ENCODE peak calls at places on chromosomes 5 and 9, in seven cellular contexts. M is A549, L is AG04450, A is sigmoid colon, W is breast epithelium, Q is thyroid gland, N is substantia nigra. G is an unnamed sample.

GRCh38 chr5:56406838-56407237 is 173.7 kb upstream of the ANKRD55 start:
- DNase-seq in M (no peak), L (no peak), A (no peak), W (no peak), Q (no peak), N (no peak), G (no peak)

GRCh38 chr5:137600721-137601360 is 101.7 kb upstream of the SPOCK1 start:
- DNase-seq in M (no peak), L (no peak), A (no peak), W (no peak), Q (no peak), N (no peak), G (no peak)

GRCh38 chr9:2407450-2407849 is 214.1 kb upstream of the VLDLR start:
- DNase-seq in M (no peak), L (no peak), A (no peak), W (no peak), Q (no peak), N (no peak), G (no peak)

GRCh38 chr9:89179920-89180667 is 1.5 kb upstream of the SHC3 start:
- DNase-seq in M (peak), L (peak), A (peak), W (peak), Q (peak), N (peak), G (peak)

GRCh38 chr5:176891331-176891958 is 7.7 kb downstream of the HK3 start:
- DNase-seq in M (no peak), L (no peak), A (peak), W (no peak), Q (no peak), N (no peak), G (no peak)

GRCh38 chr9:84123648-84124406 is 143.2 kb downstream of the RMI1 start:
- DNase-seq in M (no peak), L (no peak), A (no peak), W (no peak), Q (no peak), N (no peak), G (no peak)

GRCh38 chr9:87599901-87600610 is 102.4 kb downstream of the DAPK1 start:
- DNase-seq in M (peak), L (peak), A (peak), W (no peak), Q (no peak), N (no peak), G (no peak)

GRCh38 chr9:33130501-33130900 is 36.6 kb downstream of the B4GALT1 start:
- DNase-seq in M (peak), L (no peak), A (peak), W (no peak), Q (no peak), N (no peak), G (no peak)

GRCh38 chr9:124664143-124664542 is 107.0 kb downstream of the NR6A1 start:
- DNase-seq in M (no peak), L (no peak), A (no peak), W (no peak), Q (no peak), N (no peak), G (no peak)

GRCh38 chr9:88791105-88791805 is 200.0 kb upstream of the S1PR3 start:
- DNase-seq in M (no peak), L (peak), A (no peak), W (no peak), Q (no peak), N (no peak), G (no peak)

GRCh38 chr5:76715734-76716455 is at the start of gene F2R:
- DNase-seq in M (peak), L (no peak), A (no peak), W (no peak), Q (peak), N (no peak), G (no peak)

GRCh38 chr5:162817381-162817780 is 620.0 kb upstream of the CCNG1 start:
- DNase-seq in M (no peak), L (no peak), A (no peak), W (no peak), Q (no peak), N (no peak), G (no peak)

GRCh38 chr9:107539427-107540154 is 50.0 kb upstream of the KLF4 start:
- DNase-seq in M (no peak), L (no peak), A (peak), W (no peak), Q (no peak), N (no peak), G (no peak)

GRCh38 chr5:172502969-172503368 is 48.6 kb upstream of the SH3PXD2B start:
- DNase-seq in M (peak), L (no peak), A (peak), W (no peak), Q (no peak), N (no peak), G (no peak)

GRCh38 chr5:167642779-167643517 is 648.5 kb upstream of the WWC1 start:
- DNase-seq in M (no peak), L (peak), A (no peak), W (no peak), Q (no peak), N (no peak), G (no peak)

GRCh38 chr5:8061140-8061469 is 192.2 kb downstream of the MTRR start:
- DNase-seq in M (no peak), L (no peak), A (no peak), W (no peak), Q (no peak), N (no peak), G (no peak)

GRCh38 chr5:179370490-179371122 is 25.3 kb upstream of the ADAMTS2 start:
- DNase-seq in M (no peak), L (no peak), A (peak), W (no peak), Q (no peak), N (no peak), G (peak)

GRCh38 chr9:128656416-128657343 is at the start of gene DYNC2I2:
- DNase-seq in M (peak), L (peak), A (peak), W (peak), Q (peak), N (peak), G (peak)

GRCh38 chr5:16935271-16936149 is 578 bp downstream of the MYO10 start:
- DNase-seq in M (peak), L (no peak), A (peak), W (peak), Q (peak), N (no peak), G (no peak)

GRCh38 chr9:98191615-98192502 is 578 bp downstream of the CORO2A start:
- DNase-seq in M (no peak), L (no peak), A (no peak), W (peak), Q (peak), N (no peak), G (no peak)

GRCh38 chr5:84494453-84494852 is 109.8 kb upstream of the EDIL3 start:
- DNase-seq in M (no peak), L (peak), A (no peak), W (no peak), Q (no peak), N (no peak), G (no peak)

GRCh38 chr5:2155556-2155955 is 272.8 kb upstream of the IRX4 start:
- DNase-seq in M (no peak), L (no peak), A (no peak), W (no peak), Q (no peak), N (no peak), G (no peak)

GRCh38 chr5:1808466-1808865 is 7.3 kb downstream of the NDUFS6 start:
- DNase-seq in M (no peak), L (no peak), A (no peak), W (no peak), Q (no peak), N (no peak), G (no peak)

GRCh38 chr5:125326114-125326513 is 579.7 kb upstream of the ZNF608 start:
- DNase-seq in M (peak), L (peak), A (no peak), W (no peak), Q (peak), N (no peak), G (no peak)

GRCh38 chr5:160083012-160083436 is 36.2 kb downstream of the PWWP2A start:
- DNase-seq in M (no peak), L (peak), A (no peak), W (no peak), Q (no peak), N (no peak), G (no peak)

GRCh38 chr5:170747851-170748250 is 35.7 kb upstream of the GABRP start:
- DNase-seq in M (peak), L (no peak), A (no peak), W (no peak), Q (no peak), N (no peak), G (no peak)

GRCh38 chr5:61675015-61675692 is 343.1 kb downstream of the ZSWIM6 start:
- DNase-seq in M (no peak), L (no peak), A (no peak), W (no peak), Q (no peak), N (no peak), G (no peak)

GRCh38 chr9:106862115-106862945 is 636 bp upstream of the ZNF462 start:
- DNase-seq in M (peak), L (no peak), A (peak), W (peak), Q (peak), N (no peak), G (peak)

GRCh38 chr5:5665225-5666075 is 243.0 kb downstream of the ICE1 start:
- DNase-seq in M (no peak), L (no peak), A (no peak), W (no peak), Q (peak), N (no peak), G (no peak)

GRCh38 chr5:137923856-137924255 is 34.6 kb downstream of the PKD2L2 start:
- DNase-seq in M (no peak), L (no peak), A (no peak), W (no peak), Q (no peak), N (no peak), G (no peak)

GRCh38 chr9:85108229-85108628 is 438.7 kb downstream of the NTRK2 start:
- DNase-seq in M (no peak), L (no peak), A (no peak), W (no peak), Q (no peak), N (no peak), G (no peak)

GRCh38 chr5:72305194-72306142 is 14.6 kb downstream of the MRPS27 start:
- DNase-seq in M (no peak), L (no peak), A (no peak), W (no peak), Q (no peak), N (no peak), G (no peak)
- H3K27ac ChIP-seq in M (no peak), L (no peak), A (peak), W (no peak), Q (peak), N (no peak), G (peak)

GRCh38 chr9:95316274-95316673 is 1.2 kb downstream of the FANCC start:
- DNase-seq in M (no peak), L (no peak), A (no peak), W (no peak), Q (no peak), N (no peak), G (no peak)
- H3K27ac ChIP-seq in M (peak), L (no peak), A (peak), W (peak), Q (peak), N (no peak), G (no peak)

GRCh38 chr5:36346891-36347290 is 45.2 kb upstream of the RANBP3L start:
- DNase-seq in M (no peak), L (no peak), A (no peak), W (no peak), Q (no peak), N (no peak), G (no peak)

GRCh38 chr5:36344900-36345299 is 43.2 kb upstream of the RANBP3L start:
- DNase-seq in M (no peak), L (no peak), A (no peak), W (no peak), Q (no peak), N (no peak), G (no peak)
- H3K27ac ChIP-seq in M (no peak), L (no peak), A (no peak), W (no peak), Q (no peak), N (no peak), G (no peak)

GRCh38 chr5:78547731-78548189 is 100.8 kb downstream of the LHFPL2 start:
- DNase-seq in M (no peak), L (no peak), A (peak), W (peak), Q (peak), N (no peak), G (no peak)
- H3K27ac ChIP-seq in M (no peak), L (peak), A (peak), W (peak), Q (no peak), N (peak), G (peak)

GRCh38 chr9:82457281-82457680 is 468.7 kb downstream of the SPATA31D1 start:
- DNase-seq in M (no peak), L (no peak), A (no peak), W (no peak), Q (no peak), N (no peak), G (no peak)

GRCh38 chr9:82456621-82457020 is 468.0 kb downstream of the SPATA31D1 start:
- DNase-seq in M (no peak), L (peak), A (no peak), W (no peak), Q (no peak), N (no peak), G (no peak)

GRCh38 chr9:82454509-82455190 is 466.1 kb downstream of the SPATA31D1 start:
- DNase-seq in M (no peak), L (no peak), A (no peak), W (no peak), Q (no peak), N (no peak), G (no peak)

DNA sequence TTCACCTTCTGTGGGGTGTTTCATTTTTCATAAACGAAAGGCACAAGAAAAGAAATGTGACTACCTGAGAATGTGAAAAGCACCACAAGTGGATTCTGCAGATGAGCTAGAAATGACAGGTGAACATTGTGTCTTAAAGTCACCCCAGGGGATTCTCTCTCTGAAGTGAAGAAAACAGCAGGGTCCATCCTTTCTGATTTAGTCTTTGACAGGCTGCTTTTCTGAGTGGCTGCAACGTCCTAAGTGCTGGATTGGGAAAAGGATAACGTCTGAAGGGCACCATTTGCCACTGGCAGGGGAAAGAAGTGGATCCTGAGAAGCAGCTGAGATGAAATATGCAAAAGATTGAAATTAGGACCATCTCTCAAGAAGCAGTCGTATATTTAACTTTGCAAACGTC is 469.4 kb downstream of the SPATA31D1 start:
- DNase-seq in M (no peak), L (no peak), A (no peak), W (no peak), Q (no peak), N (no peak), G (no peak)
- H3K27ac ChIP-seq in M (no peak), L (no peak), A (no peak), W (no peak), Q (no peak), N (no peak), G (no peak)

GRCh38 chr9:18390393-18390792 is 83.6 kb upstream of the ADAMTSL1 start:
- DNase-seq in M (no peak), L (peak), A (no peak), W (no peak), Q (no peak), N (no peak), G (no peak)

GRCh38 chr9:18397076-18397475 is 76.9 kb upstream of the ADAMTSL1 start:
- DNase-seq in M (no peak), L (no peak), A (no peak), W (no peak), Q (no peak), N (no peak), G (no peak)

GRCh38 chr9:18393340-18394130 is 80.4 kb upstream of the ADAMTSL1 start:
- DNase-seq in M (peak), L (peak), A (peak), W (peak), Q (peak), N (no peak), G (no peak)

GRCh38 chr9:18396102-18396728 is 77.7 kb upstream of the ADAMTSL1 start:
- DNase-seq in M (no peak), L (no peak), A (no peak), W (no peak), Q (no peak), N (no peak), G (no peak)

GRCh38 chr9:18394847-18395355 is 79.1 kb upstream of the ADAMTSL1 start:
- DNase-seq in M (no peak), L (no peak), A (no peak), W (no peak), Q (no peak), N (no peak), G (no peak)
- H3K27ac ChIP-seq in M (no peak), L (no peak), A (peak), W (peak), Q (no peak), N (no peak), G (no peak)

GRCh38 chr9:94804917-94805544 is 78.5 kb downstream of the AOPEP start:
- DNase-seq in M (no peak), L (no peak), A (no peak), W (no peak), Q (no peak), N (no peak), G (no peak)
- H3K27ac ChIP-seq in M (peak), L (no peak), A (no peak), W (no peak), Q (no peak), N (peak), G (peak)

DNA sequence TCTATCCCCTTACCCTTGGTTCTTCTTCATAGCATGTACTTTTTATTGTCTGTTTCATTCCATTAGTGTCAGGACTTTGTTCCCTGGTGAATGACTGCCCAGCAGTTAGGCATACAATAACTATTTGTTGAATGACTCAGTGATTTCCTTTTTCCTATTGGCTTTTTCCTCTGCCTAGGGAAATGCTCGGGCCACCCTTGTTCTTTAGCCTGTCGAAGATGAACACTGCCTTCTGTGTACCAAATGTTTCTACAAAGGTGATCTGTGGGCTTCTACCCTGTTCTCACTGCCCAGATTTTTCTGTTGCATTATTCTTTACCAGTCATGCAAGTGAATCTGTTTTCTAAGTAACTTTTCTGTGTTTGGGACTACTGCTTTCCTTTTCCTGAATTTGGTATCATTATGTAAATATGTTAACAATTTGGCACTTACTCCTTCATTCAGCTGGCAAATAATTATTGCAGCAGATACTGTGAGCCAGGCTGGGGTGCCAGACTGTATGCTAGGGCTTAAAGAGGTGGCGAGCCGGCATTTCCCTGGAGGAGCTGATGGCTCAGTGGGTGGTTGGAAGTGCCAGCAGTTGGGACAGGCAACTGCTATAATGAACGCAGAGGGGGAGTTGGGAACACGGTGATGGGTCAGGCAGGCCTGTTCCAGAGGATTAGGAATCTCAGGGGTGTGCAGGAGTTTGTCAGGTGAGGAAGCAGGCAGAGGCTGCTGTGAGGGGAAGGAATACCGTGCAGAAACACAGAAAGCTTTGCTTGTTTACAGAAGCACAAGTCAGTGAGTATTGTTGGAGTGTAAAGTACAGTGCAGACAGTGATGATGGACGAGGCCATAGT is 30.6 kb downstream of the KDM4C start:
- DNase-seq in M (peak), L (no peak), A (peak), W (no peak), Q (no peak), N (no peak), G (peak)
- H3K27ac ChIP-seq in M (peak), L (peak), A (no peak), W (no peak), Q (no peak), N (peak), G (peak)

DNA sequence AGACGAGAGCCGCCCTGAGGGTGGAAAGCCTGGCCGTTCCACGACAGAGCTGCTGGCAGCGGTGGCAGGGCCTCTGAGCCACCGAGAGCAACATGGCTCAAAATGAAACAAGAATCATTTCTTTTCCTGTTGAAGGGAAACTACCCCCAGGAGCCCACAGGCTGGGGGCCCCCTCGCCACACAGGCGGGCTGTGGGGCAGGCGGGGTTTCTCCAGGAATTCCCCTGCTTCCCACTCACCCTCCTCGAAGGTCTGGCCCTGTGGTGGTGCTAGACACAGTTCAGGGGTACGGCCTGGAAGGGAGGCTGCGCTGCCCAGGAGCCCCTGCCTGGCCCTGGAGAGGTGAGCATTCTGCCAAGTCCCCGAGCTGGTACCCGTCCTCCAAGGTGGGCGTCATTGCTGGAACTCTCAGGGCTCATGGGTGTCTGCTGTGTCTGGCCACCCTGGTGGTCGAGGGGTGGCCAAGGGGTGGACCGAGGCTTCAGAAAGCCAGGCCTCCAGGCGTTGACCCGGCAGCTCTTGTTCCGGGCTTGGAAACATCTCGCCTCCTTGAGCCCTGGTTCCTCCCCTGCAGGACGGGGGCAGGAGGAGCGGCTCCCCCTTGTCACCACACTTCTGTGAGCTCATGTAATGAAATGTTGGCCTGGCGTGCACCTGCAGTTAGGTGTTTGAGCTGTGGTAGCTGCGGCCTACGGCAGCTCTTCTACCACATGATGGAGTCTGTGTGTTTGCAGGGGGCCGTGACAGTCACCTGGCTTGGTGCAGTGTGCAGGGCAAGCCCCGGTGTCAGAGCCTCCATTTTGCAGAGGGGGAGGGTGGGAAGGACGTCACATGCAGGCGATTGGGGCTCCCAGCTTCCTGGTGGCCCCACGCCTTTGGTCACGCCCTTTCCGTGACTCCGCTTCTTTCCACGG is 65.3 kb downstream of the RXRA start:
- DNase-seq in M (no peak), L (no peak), A (no peak), W (no peak), Q (no peak), N (no peak), G (no peak)
- H3K27ac ChIP-seq in M (no peak), L (no peak), A (no peak), W (peak), Q (no peak), N (no peak), G (no peak)

DNA sequence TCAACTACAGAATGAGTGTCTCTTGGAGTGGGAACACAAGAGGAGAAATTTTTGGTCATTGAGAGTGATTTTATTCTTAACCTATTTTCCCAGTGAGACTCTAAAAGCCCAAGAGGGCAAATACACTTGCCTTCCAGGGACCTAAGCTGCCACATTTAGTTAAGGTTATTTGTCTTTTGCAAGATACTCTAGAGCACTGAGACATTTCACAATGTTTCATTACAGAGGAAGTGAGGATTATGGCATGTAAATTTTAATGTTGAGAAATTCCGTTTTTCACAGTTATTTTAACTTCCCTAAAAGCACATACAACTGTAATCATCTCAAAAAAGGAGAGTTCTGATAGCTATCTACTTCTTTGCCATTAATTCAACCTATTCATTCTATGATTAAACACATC is 38.7 kb upstream of the RAB3C start:
- DNase-seq in M (no peak), L (no peak), A (no peak), W (no peak), Q (no peak), N (no peak), G (no peak)
- H3K27ac ChIP-seq in M (no peak), L (no peak), A (no peak), W (no peak), Q (no peak), N (no peak), G (no peak)

G was measured in dorsolateral prefrontal cortex.